ENCODE peak calls at places on chromosomes 5 and 9, in eight cellular contexts. Q is activated naive CD4-positive, alpha-beta T cell treated with anti-CD3 and anti-CD28 coated beads for 36 hours; X is spleen; N is NCI-H774; V is NCI-H1417; G is GM20000; O is psoas muscle; H is kidney. T is an unnamed sample.

GRCh38 chr9:68980341-68980914 is 33.5 kb downstream of the PRKACG start:
- DNase-seq in O (no peak), X (no peak), G (no peak), Q (no peak), H (no peak), V (no peak), N (no peak), T (no peak)

GRCh38 chr5:181187500-181188213 is 17.3 kb downstream of the TRIM7 start:
- DNase-seq in O (peak; percentile 79), V (no peak), X (peak; percentile 87), N (no peak), Q (peak; percentile 84), G (peak; percentile 58), H (peak; percentile 87), T (peak; percentile 86)

GRCh38 chr5:40834391-40834848 is 602 bp downstream of the RPL37 start:
- DNase-seq in X (peak; percentile 81), H (no peak), O (no peak), V (no peak), G (no peak), Q (peak; percentile 24), N (no peak), T (no peak)

GRCh38 chr5:141692919-141693848 is 11.2 kb upstream of the ARAP3 start:
- DNase-seq in O (no peak), Q (peak; percentile 76), X (no peak), V (no peak), H (no peak), G (no peak), N (no peak), T (no peak)

GRCh38 chr9:134307223-134307600 is 19.0 kb upstream of the RXRA start:
- DNase-seq in O (peak; percentile 10), G (no peak), N (no peak), Q (no peak), H (peak; percentile 48), X (no peak), V (no peak), T (peak; percentile 53)

GRCh38 chr5:95718738-95719137 is 12.4 kb upstream of the RHOBTB3 start:
- DNase-seq in O (no peak), N (no peak), Q (no peak), H (no peak), V (no peak), X (no peak), G (no peak), T (no peak)

GRCh38 chr5:144332265-144332664 is 161.6 kb downstream of the KCTD16 start:
- DNase-seq in O (no peak), H (no peak), V (no peak), G (no peak), Q (no peak), N (no peak), X (no peak), T (no peak)

GRCh38 chr5:10308844-10309243 is 1.1 kb upstream of the CMBL start:
- DNase-seq in V (no peak), O (no peak), G (no peak), H (no peak), Q (no peak), X (no peak), N (no peak), T (no peak)

GRCh38 chr9:136751244-136751643 is 2.9 kb upstream of the LCN6 start:
- DNase-seq in N (no peak), O (no peak), H (no peak), V (no peak), X (no peak), G (no peak), Q (no peak), T (no peak)

GRCh38 chr9:127682351-127683136 is 24.2 kb upstream of the CFAP157 start:
- DNase-seq in X (no peak), O (peak; percentile 81), Q (no peak), V (no peak), N (no peak), H (no peak), G (no peak), T (no peak)

GRCh38 chr5:43396762-43397304 is 15.4 kb downstream of the CCL28 start:
- DNase-seq in Q (peak; percentile 75), G (peak; percentile 78), X (peak; percentile 92), N (no peak), H (peak; percentile 89), V (no peak), O (peak; percentile 27), T (peak; percentile 86)

GRCh38 chr5:181260720-181261319 is at the start of gene TRIM52:
- DNase-seq in H (peak; percentile 96), O (peak; percentile 94), N (no peak), Q (peak; percentile 91), V (no peak), X (peak; percentile 99), G (peak; percentile 92), T (peak; percentile 96)

GRCh38 chr5:74394924-74395880 is 245.3 kb downstream of the ENC1 start:
- DNase-seq in X (no peak), V (no peak), O (no peak), N (no peak), G (no peak), Q (no peak), H (peak; percentile 76), T (no peak)

GRCh38 chr5:126364206-126364902 is 58.9 kb upstream of the GRAMD2B start:
- DNase-seq in N (no peak), V (no peak), O (no peak), H (no peak), G (no peak), Q (no peak), X (no peak), T (no peak)

GRCh38 chr5:39100301-39100850 is 26.2 kb upstream of the RICTOR start:
- DNase-seq in X (no peak), H (no peak), N (no peak), Q (no peak), O (no peak), G (no peak), V (no peak), T (no peak)

GRCh38 chr5:81630721-81631120 is 120.2 kb downstream of the SSBP2 start:
- DNase-seq in G (no peak), H (no peak), X (no peak), N (no peak), V (no peak), O (no peak), Q (no peak), T (no peak)

GRCh38 chr5:168583742-168584482 is 4.7 kb upstream of the PANK3 start:
- DNase-seq in H (no peak), V (no peak), Q (no peak), O (no peak), G (peak; percentile 15), N (no peak), X (no peak), T (no peak)

GRCh38 chr5:82174128-82174918 is 103.8 kb downstream of the RPS23 start:
- DNase-seq in Q (peak; percentile 82), G (peak; percentile 74), H (no peak), O (peak; percentile 60), X (peak; percentile 73), N (peak; percentile 18), V (peak; percentile 5), T (peak; percentile 75)

GRCh38 chr5:81856948-81857928 is 106.3 kb upstream of the SSBP2 start:
- DNase-seq in N (peak; percentile 80), V (peak; percentile 71), G (peak; percentile 32), X (peak; percentile 78), O (peak; percentile 81), H (peak; percentile 81), Q (peak; percentile 37), T (peak; percentile 79)

GRCh38 chr9:126397056-126397455 is 70.4 kb downstream of the MVB12B start:
- DNase-seq in H (no peak), G (peak; percentile 30), N (no peak), X (no peak), V (no peak), Q (peak; percentile 86), O (no peak), T (no peak)

GRCh38 chr5:128035689-128036088 is 47.9 kb upstream of the SLC12A2 start:
- DNase-seq in G (no peak), H (no peak), O (no peak), N (no peak), V (peak; percentile 2), Q (no peak), X (no peak), T (no peak)

GRCh38 chr5:81838307-81838906 is 87.5 kb upstream of the SSBP2 start:
- DNase-seq in V (no peak), X (no peak), Q (peak; percentile 46), N (no peak), G (no peak), O (no peak), H (no peak), T (no peak)

GRCh38 chr5:149434162-149435014 is 55.3 kb upstream of the IL17B start:
- DNase-seq in V (peak; percentile 31), Q (peak; percentile 73), N (no peak), X (no peak), H (no peak), G (peak; percentile 78), O (no peak), T (no peak)

GRCh38 chr5:141841376-141841775 is 36.8 kb downstream of the PCDH1 start:
- DNase-seq in N (no peak), V (peak; percentile 72), Q (no peak), G (no peak), O (no peak), X (no peak), H (peak; percentile 92), T (peak; percentile 88)

GRCh38 chr9:78005231-78006002 is 26.2 kb downstream of the GNAQ start:
- DNase-seq in Q (no peak), N (no peak), G (no peak), X (no peak), H (no peak), V (no peak), O (no peak), T (no peak)

GRCh38 chr5:94884294-94884693 is 265.8 kb downstream of the SLF1 start:
- DNase-seq in G (no peak), H (peak; percentile 39), X (no peak), N (no peak), Q (no peak), V (no peak), O (no peak), T (no peak)

GRCh38 chr5:124634820-124635323 is 111.6 kb downstream of the ZNF608 start:
- DNase-seq in X (no peak), O (no peak), H (no peak), G (no peak), N (no peak), Q (no peak), V (peak; percentile 3), T (no peak)

GRCh38 chr9:68508547-68508946 is 32.1 kb downstream of the TMEM252 start:
- DNase-seq in N (no peak), O (no peak), V (no peak), H (no peak), Q (no peak), G (no peak), X (no peak), T (no peak)

GRCh38 chr5:5134107-5134506 is 6.0 kb upstream of the ADAMTS16 start:
- DNase-seq in G (no peak), N (no peak), X (no peak), O (no peak), Q (no peak), V (no peak), H (no peak), T (no peak)

GRCh38 chr5:27137329-27137728 is 98.9 kb upstream of the CDH9 start:
- DNase-seq in X (no peak), Q (no peak), H (no peak), N (no peak), V (no peak), O (no peak), G (no peak), T (no peak)

GRCh38 chr9:14719231-14719923 is 3.2 kb downstream of the CER1 start:
- DNase-seq in N (no peak), H (no peak), G (no peak), O (no peak), V (no peak), Q (no peak), X (no peak), T (no peak)

GRCh38 chr5:132026516-132027008 is 15.1 kb upstream of the ACSL6 start:
- DNase-seq in G (peak; percentile 3), H (peak; percentile 60), X (peak; percentile 77), N (no peak), V (no peak), O (no peak), Q (peak; percentile 79), T (peak; percentile 40)

GRCh38 chr9:86487222-86487841 is 133.1 kb upstream of the TUT7 start:
- DNase-seq in Q (no peak), O (no peak), H (no peak), X (no peak), N (peak; percentile 1), G (peak; percentile 30), V (peak; percentile 20), T (no peak)

GRCh38 chr9:134724231-134724911 is 82.8 kb downstream of the COL5A1 start:
- DNase-seq in N (no peak), O (peak; percentile 66), V (no peak), G (no peak), Q (no peak), H (no peak), X (no peak), T (no peak)

T was measured in upper lobe of right lung.